ENCODE peak calls at places on chromosomes 3 and 15, in four cellular contexts. D, P, G and V are unnamed samples.

GRCh38 chr15:51536965-51537574 is 85.5 kb downstream of the DMXL2 start:
- DNase-seq in G (no peak), P (no peak), D (no peak), V (no peak)

GRCh38 chr3:42652251-42652610 is 1.3 kb upstream of the ZBTB47 start:
- DNase-seq in D (no peak), G (no peak), P (no peak), V (no peak)

GRCh38 chr3:157088506-157089454 is 71.2 kb downstream of the CCNL1 start:
- DNase-seq in P (peak), G (peak), D (peak), V (peak)

GRCh38 chr3:194089357-194090177 is 46.4 kb upstream of the HES1 start:
- DNase-seq in G (peak), D (peak), P (peak), V (peak)

GRCh38 chr3:178386880-178387279 is 149.4 kb upstream of the KCNMB2 start:
- DNase-seq in P (no peak), D (no peak), G (no peak), V (no peak)

GRCh38 chr3:172376402-172376801 is 71.9 kb downstream of the GHSR start:
- DNase-seq in P (no peak), D (no peak), G (no peak), V (no peak)

GRCh38 chr15:88491158-88491557 is 23.6 kb downstream of the MRPS11 start:
- DNase-seq in D (no peak), G (no peak), P (no peak), V (no peak)

GRCh38 chr15:49622561-49622960 is 1.7 kb downstream of the DTWD1 start:
- DNase-seq in G (no peak), D (no peak), P (no peak), V (no peak)

GRCh38 chr3:63456901-63457300 is 178.8 kb downstream of the SYNPR start:
- DNase-seq in P (no peak), G (no peak), D (no peak), V (no peak)